ENCODE peak calls at places on chromosomes 1 and 21, in four cellular contexts. W is progenitor cell of endocrine pancreas, T is GM23248, S is iris pigment epithelial cell. V is an unnamed sample.

GRCh38 chr1:18721066-18721465 is 90.4 kb downstream of the PAX7 start:
- DNase-seq in W (no peak), T (no peak), S (no peak), V (no peak)

GRCh38 chr1:65471213-65471833 is 50.9 kb downstream of the LEPR start:
- DNase-seq in W (no peak), T (no peak), S (no peak), V (no peak)

GRCh38 chr1:229557214-229557850 is 1.2 kb downstream of the ABCB10 start:
- DNase-seq in W (no peak), T (peak; percentile 64), S (peak; percentile 40), V (no peak)

GRCh38 chr21:43209575-43210453 is 41.0 kb downstream of the CRYAA start:
- DNase-seq in W (peak; percentile 6), T (peak; percentile 50), S (peak; percentile 29), V (peak; percentile 70)

GRCh38 chr1:32250893-32251716 is at the start of gene LCK:
- DNase-seq in W (no peak), T (no peak), S (no peak), V (no peak)

GRCh38 chr1:179709841-179710329 is 33.2 kb upstream of the FAM163A start:
- DNase-seq in W (no peak), T (peak; percentile 66), S (peak; percentile 97), V (no peak)

GRCh38 chr1:172344444-172344843 is 76.0 kb upstream of the C1orf105 start:
- DNase-seq in W (no peak), T (peak; percentile 34), S (no peak), V (no peak)

GRCh38 chr1:7420706-7421105 is 350.4 kb upstream of the VAMP3 start:
- DNase-seq in W (peak; percentile 4), T (no peak), S (no peak), V (no peak)

GRCh38 chr1:212822956-212823355 is 24.5 kb downstream of the SPATA45 start:
- DNase-seq in W (no peak), T (no peak), S (no peak), V (no peak)

GRCh38 chr21:39633770-39634181 is 21.0 kb downstream of the B3GALT5 start:
- DNase-seq in W (no peak), T (peak; percentile 91), S (peak; percentile 99), V (no peak)

GRCh38 chr1:14635421-14635820 is 36.9 kb downstream of the KAZN start:
- DNase-seq in W (no peak), T (no peak), S (no peak), V (no peak)

GRCh38 chr1:69846267-69846666 is 278.5 kb downstream of the LRRC7 start:
- DNase-seq in W (no peak), T (no peak), S (no peak), V (no peak)

GRCh38 chr21:45011911-45012660 is 62.3 kb upstream of the ADARB1 start:
- DNase-seq in W (peak; percentile 53), T (peak; percentile 94), S (peak; percentile 94), V (no peak)

GRCh38 chr1:50873458-50874187 is 86.4 kb downstream of the FAF1 start:
- DNase-seq in W (peak; percentile 12), T (peak; percentile 38), S (peak; percentile 69), V (peak; percentile 38)

GRCh38 chr1:119728007-119728406 is 16.3 kb downstream of the PHGDH start:
- DNase-seq in W (no peak), T (no peak), S (no peak), V (no peak)

GRCh38 chr1:212067790-212068189 is 32.2 kb downstream of the DTL start:
- DNase-seq in W (no peak), T (no peak), S (no peak), V (no peak)

GRCh38 chr1:87174726-87175237 is 153.9 kb upstream of the LMO4 start:
- DNase-seq in W (no peak), T (no peak), S (no peak), V (no peak)

GRCh38 chr1:157363660-157364140 is 188.6 kb downstream of the FCRL5 start:
- DNase-seq in W (no peak), T (peak; percentile 72), S (peak; percentile 48), V (peak; percentile 52)

GRCh38 chr1:67570473-67571143 is 114.4 kb upstream of the GADD45A start:
- DNase-seq in W (no peak), T (peak; percentile 97), S (peak; percentile 98), V (no peak)

GRCh38 chr1:54001620-54002019 is 16.4 kb downstream of the LDLRAD1 start:
- DNase-seq in W (no peak), T (no peak), S (no peak), V (no peak)

GRCh38 chr1:152111515-152111968 is 3.7 kb downstream of the TCHH start:
- DNase-seq in W (no peak), T (peak; percentile 63), S (peak; percentile 64), V (no peak)

GRCh38 chr1:91806146-91806545 is 79.8 kb downstream of the TGFBR3 start:
- DNase-seq in W (no peak), T (no peak), S (no peak), V (no peak)

GRCh38 chr1:113057006-113057405 is 16.0 kb upstream of the LRIG2 start:
- DNase-seq in W (no peak), T (no peak), S (no peak), V (no peak)

GRCh38 chr1:214551436-214552173 is at the start of gene PTPN14:
- DNase-seq in W (peak; percentile 85), T (peak; percentile 98), S (peak; percentile 96), V (peak; percentile 89)

GRCh38 chr1:21952806-21953514 is 15.8 kb upstream of the HSPG2 start:
- DNase-seq in W (no peak), T (no peak), S (no peak), V (no peak)

GRCh38 chr1:43258370-43258769 is 11.4 kb upstream of the TMEM125 start:
- DNase-seq in W (no peak), T (no peak), S (no peak), V (no peak)

GRCh38 chr1:186974774-186975181 is 146.0 kb downstream of the PLA2G4A start:
- DNase-seq in W (no peak), T (peak; percentile 97), S (peak; percentile 92), V (no peak)

GRCh38 chr1:210754931-210755670 is 378.8 kb downstream of the KCNH1 start:
- DNase-seq in W (no peak), T (peak; percentile 16), S (no peak), V (no peak)

GRCh38 chr1:111989531-111990025 is at the start of gene KCND3:
- DNase-seq in W (no peak), T (peak; percentile 66), S (peak; percentile 37), V (no peak)

GRCh38 chr1:210360852-210361477 is 32.3 kb downstream of the HHAT start:
- DNase-seq in W (no peak), T (peak; percentile 77), S (peak; percentile 68), V (no peak)

GRCh38 chr1:41915786-41916571 is 2.7 kb downstream of the HIVEP3 start:
- DNase-seq in W (no peak), T (no peak), S (no peak), V (no peak)

GRCh38 chr1:44012941-44013609 is 18.2 kb downstream of the SLC6A9 start:
- DNase-seq in W (no peak), T (no peak), S (no peak), V (no peak)

GRCh38 chr1:172997941-172998361 is 52.8 kb downstream of the TNFSF18 start:
- DNase-seq in W (no peak), T (peak; percentile 54), S (no peak), V (no peak)

GRCh38 chr1:115927971-115928370 is 48.3 kb upstream of the SLC22A15 start:
- DNase-seq in W (no peak), T (no peak), S (no peak), V (no peak)

GRCh38 chr1:184567016-184567415 is 180.2 kb downstream of the C1orf21 start:
- DNase-seq in W (no peak), T (no peak), S (no peak), V (no peak)

GRCh38 chr1:9651565-9652378 is at the start of gene PIK3CD:
- DNase-seq in W (peak; percentile 50), T (peak; percentile 70), S (peak; percentile 64), V (no peak)

GRCh38 chr1:207024202-207025143 is 8.1 kb downstream of the C1orf116 start:
- DNase-seq in W (no peak), T (no peak), S (peak; percentile 23), V (no peak)

GRCh38 chr1:31671556-31672201 is 27.0 kb upstream of the PEF1 start:
- DNase-seq in W (no peak), T (no peak), S (no peak), V (no peak)

GRCh38 chr1:26696645-26697440 is 1.0 kb downstream of the ARID1A start:
- DNase-seq in W (no peak), T (peak; percentile 60), S (no peak), V (peak; percentile 93)

GRCh38 chr1:109361649-109362048 is 36.1 kb downstream of the SORT1 start:
- DNase-seq in W (no peak), T (peak; percentile 68), S (peak; percentile 54), V (no peak)

V was measured in upper lobe of left lung.